ENCODE peak calls at places on chromosomes 12 and 14, in four cellular contexts. N is left lung, F is AG04450, D is tibial nerve. H is an unnamed sample.

GRCh38 chr12:104201238-104202001 is 14.2 kb upstream of the TXNRD1 start:
- DNase-seq in N (no peak), D (peak; percentile 46), F (no peak), H (no peak)

GRCh38 chr12:91805031-91805430 is 340.6 kb downstream of the BTG1 start:
- DNase-seq in D (no peak), F (no peak), N (no peak), H (no peak)

GRCh38 chr14:104513641-104514046 is 65.9 kb upstream of the C14orf180 start:
- DNase-seq in F (no peak), D (no peak), N (no peak), H (no peak)

GRCh38 chr12:25984759-25985158 is 26.3 kb downstream of the RASSF8 start:
- DNase-seq in F (no peak), D (no peak), N (no peak), H (no peak)

GRCh38 chr12:52343550-52343949 is 22.4 kb upstream of the KRT83 start:
- DNase-seq in N (no peak), D (no peak), F (no peak), H (no peak)

GRCh38 chr12:41436076-41436475 is 248.0 kb downstream of the PDZRN4 start:
- DNase-seq in D (no peak), N (no peak), F (no peak), H (no peak)

GRCh38 chr14:83764656-83765055 is 1765.3 kb upstream of the FLRT2 start:
- DNase-seq in F (no peak), D (no peak), N (no peak), H (no peak)

GRCh38 chr12:41531147-41531829 is 343.2 kb downstream of the PDZRN4 start:
- DNase-seq in D (peak; percentile 21), F (no peak), N (no peak), H (no peak)

GRCh38 chr12:31207799-31208465 is 118.0 kb downstream of the SINHCAF start:
- DNase-seq in F (no peak), D (no peak), N (no peak), H (no peak)

GRCh38 chr14:95463173-95463901 is 53.1 kb downstream of the SYNE3 start:
- DNase-seq in D (no peak), N (no peak), F (no peak), H (peak; percentile 23)

GRCh38 chr12:99529966-99530365 is 117.6 kb upstream of the GARIN6 start:
- DNase-seq in F (no peak), D (no peak), N (no peak), H (no peak)

GRCh38 chr12:6541371-6542165 is 7.3 kb downstream of the GAPDH start:
- DNase-seq in F (no peak), D (no peak), N (no peak), H (no peak)

GRCh38 chr14:25178255-25178654 is 128.3 kb upstream of the STXBP6 start:
- DNase-seq in D (no peak), N (no peak), F (no peak), H (no peak)

GRCh38 chr14:88554458-88555286 is at the start of gene PTPN21:
- DNase-seq in F (no peak), D (peak; percentile 57), N (peak; percentile 73), H (no peak)

GRCh38 chr12:62537544-62537943 is 70.9 kb downstream of the MON2 start:
- DNase-seq in F (peak; percentile 20), N (no peak), D (no peak), H (no peak)

GRCh38 chr12:99259040-99259934 is 388.3 kb upstream of the GARIN6 start:
- DNase-seq in D (no peak), F (no peak), N (no peak), H (no peak)

GRCh38 chr12:94205738-94206310 is 57.4 kb downstream of the PLXNC1 start:
- DNase-seq in N (no peak), F (no peak), D (no peak), H (no peak)

GRCh38 chr14:93042968-93043940 is 72.5 kb downstream of the ITPK1 start:
- DNase-seq in N (peak; percentile 82), D (no peak), F (no peak), H (no peak)

GRCh38 chr14:23385840-23386657 is 9.2 kb downstream of the CMTM5 start:
- DNase-seq in N (no peak), F (no peak), D (no peak), H (no peak)

GRCh38 chr12:113185180-113186032 is at the start of the genes DDX54 and RITA1:
- DNase-seq in N (peak; percentile 81), F (peak; percentile 33), D (peak; percentile 77), H (peak; percentile 77)

GRCh38 chr12:104219908-104220404 is 4.4 kb downstream of the TXNRD1 start:
- DNase-seq in N (peak; percentile 35), D (no peak), F (no peak), H (peak; percentile 21)

GRCh38 chr14:97177016-97177415 is 379.8 kb downstream of the VRK1 start:
- DNase-seq in F (no peak), N (no peak), D (no peak), H (peak; percentile 12)

GRCh38 chr12:20946732-20947131 is 136.2 kb downstream of the SLCO1B3 start:
- DNase-seq in D (no peak), F (no peak), N (no peak), H (no peak)

GRCh38 chr14:106218189-106218588 is 691.8 kb downstream of the TMEM121 start:
- DNase-seq in F (no peak), N (no peak), D (no peak), H (no peak)
- H3K9me3 ChIP-seq in F (peaks cover 16% of the 10 kb centered on the region), N (no peaks in the 10 kb centered on the region), D (no peaks in the 10 kb centered on the region), H (no peaks in the 10 kb centered on the region)

DNA sequence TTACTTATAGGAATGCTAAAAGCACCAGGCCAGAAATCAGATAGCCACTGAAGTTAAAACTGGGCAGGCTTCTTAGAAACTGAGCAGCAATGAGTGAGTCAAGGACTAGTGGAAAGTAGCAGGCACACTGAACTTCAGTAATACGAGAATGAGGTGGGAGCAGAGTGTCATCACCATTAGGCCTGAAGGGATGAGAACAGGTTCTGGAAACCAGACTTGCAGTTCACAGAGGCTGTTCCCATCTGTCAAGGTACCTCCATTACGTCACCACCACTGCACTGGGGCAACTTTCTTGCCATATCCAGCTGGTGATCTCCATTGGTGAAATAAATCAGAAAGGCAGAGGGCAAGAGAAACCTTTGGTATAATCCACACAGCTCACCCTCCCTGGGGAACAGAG is 15.6 kb downstream of the ZNF10 start:
- DNase-seq in D (no peak), N (no peak), F (no peak), H (no peak)
- H3K9me3 ChIP-seq in D (peaks cover 100% of the 10 kb centered on the region), N (peaks cover 100% of the 10 kb centered on the region), F (peaks cover 45% of the 10 kb centered on the region), H (peaks cover 22% of the 10 kb centered on the region)

DNA sequence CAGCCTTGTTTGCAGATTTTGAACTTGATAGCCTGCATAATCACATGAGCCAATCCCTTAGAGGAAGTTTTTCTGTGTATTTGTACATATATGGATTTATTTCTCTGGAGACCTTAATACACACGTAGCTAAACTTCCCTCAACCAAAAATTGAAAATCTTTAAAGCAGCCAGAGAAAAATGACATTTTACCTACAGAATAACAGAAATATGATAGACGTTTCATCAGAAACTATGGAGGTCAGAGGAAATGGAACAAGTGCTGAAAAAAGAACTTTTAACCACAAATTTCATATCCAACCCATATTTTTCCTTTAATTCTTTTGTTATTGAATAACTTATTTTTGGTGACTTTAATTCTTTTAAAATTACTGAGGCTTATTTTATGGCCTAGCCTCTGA is 177.7 kb downstream of the CCDC91 start:
- DNase-seq in F (no peak), N (no peak), D (no peak), H (no peak)
- H3K9me3 ChIP-seq in F (peaks cover 15% of the 10 kb centered on the region), N (peaks cover 59% of the 10 kb centered on the region), D (peaks cover 51% of the 10 kb centered on the region), H (peaks cover 12% of the 10 kb centered on the region)

DNA sequence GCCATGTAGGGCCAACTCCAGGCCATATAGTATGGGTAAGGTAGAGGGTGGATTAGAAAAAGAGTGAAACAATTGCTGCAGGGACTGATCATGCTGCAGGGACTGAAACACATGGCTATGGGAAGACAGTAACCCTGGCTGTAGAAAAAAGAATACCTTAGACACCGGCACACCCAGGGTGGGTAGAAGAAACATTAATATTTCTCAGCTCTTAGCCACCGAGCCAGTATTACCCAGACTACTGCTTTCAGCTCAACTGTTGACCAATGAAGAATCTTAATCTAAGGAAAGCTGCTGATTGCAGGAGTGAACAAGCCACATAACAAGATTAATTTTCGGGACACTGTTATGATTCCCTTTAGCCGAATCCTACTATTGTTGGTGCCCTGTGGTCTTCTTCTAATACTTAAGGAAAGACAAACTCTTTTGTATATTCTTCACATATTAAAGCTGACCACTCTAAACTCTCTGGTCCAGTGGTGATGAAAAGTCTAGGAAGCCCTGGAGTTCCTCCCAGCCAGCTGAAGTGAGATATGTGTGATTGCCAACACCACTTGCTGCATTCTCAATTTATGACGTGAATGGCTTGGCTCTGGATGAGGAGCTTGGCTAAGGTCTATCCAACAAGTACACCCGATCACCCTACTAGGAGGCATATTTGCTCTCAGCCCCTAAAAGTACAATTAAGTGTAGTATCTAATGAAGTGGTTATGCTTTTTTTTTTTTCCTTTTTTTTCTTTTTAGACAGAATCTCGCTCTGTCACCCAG is 69.2 kb downstream of the NOVA1 start:
- DNase-seq in D (peak; percentile 20), F (no peak), N (no peak), H (no peak)
- H3K9me3 ChIP-seq in D (no peaks in the 10 kb centered on the region), F (no peaks in the 10 kb centered on the region), N (no peaks in the 10 kb centered on the region), H (no peaks in the 10 kb centered on the region)

DNA sequence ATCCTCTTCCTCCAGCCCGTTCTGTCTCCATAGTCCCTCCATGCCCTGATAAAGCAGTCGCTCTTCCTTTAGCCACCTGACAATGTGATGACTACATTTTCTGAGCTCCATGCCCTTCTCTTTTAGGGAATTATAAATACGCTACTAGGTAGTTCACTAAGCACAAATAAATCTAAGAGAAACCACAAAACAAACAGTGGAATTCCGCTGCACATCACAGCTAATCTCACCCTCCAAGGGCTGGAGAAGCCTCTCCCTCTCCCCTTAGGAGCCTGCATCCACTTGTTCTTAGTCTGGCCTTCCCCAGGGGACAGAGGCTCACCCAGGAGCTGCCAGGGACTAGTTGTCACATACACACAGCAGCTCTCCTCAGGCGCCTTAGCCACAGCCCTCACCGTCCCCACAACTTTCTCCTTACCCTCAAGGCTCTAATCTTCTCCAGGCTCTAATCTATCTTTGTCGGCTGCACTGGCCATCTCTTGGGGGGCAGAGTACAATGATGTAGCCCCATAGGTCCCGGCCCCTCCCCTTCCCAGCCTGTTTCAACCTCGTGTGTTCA is 55.9 kb upstream of the GPR68 start:
- DNase-seq in N (no peak), F (no peak), D (no peak), H (no peak)
- H3K9me3 ChIP-seq in N (no peaks in the 10 kb centered on the region), F (no peaks in the 10 kb centered on the region), D (no peaks in the 10 kb centered on the region), H (no peaks in the 10 kb centered on the region)

H was measured in T-helper 17 cell.